ENCODE peak calls at places on chromosomes 6 and 20, in ten cellular contexts. G is WTC11, K is AG04450, B is A549, U is heart right ventricle, C is right lobe of liver, J is uterus, Z is body of pancreas, T is fibroblast of the aortic adventitia, X is stomach. O is an unnamed sample.
A peak's percentile ranks its signal among the peaks of the same experiment; 100 is the strongest.

GRCh38 chr20:44626278-44626677 is 25.2 kb downstream of the ADA start:
- DNase-seq in T (no peak), K (no peak), B (no peak), Z (no peak), G (no peak), U (no peak), J (no peak), C (no peak), X (no peak), O (no peak)

GRCh38 chr6:129490551-129491245 is 219.3 kb downstream of the ARHGAP18 start:
- DNase-seq in C (no peak), T (peak; percentile 97), K (peak; percentile 88), X (no peak), B (peak; percentile 78), J (peak; percentile 27), U (no peak), Z (no peak), G (no peak), O (peak; percentile 97)

GRCh38 chr6:22921831-22922230 is 352.5 kb downstream of the HDGFL1 start:
- DNase-seq in K (no peak), U (no peak), G (no peak), Z (no peak), X (no peak), T (no peak), C (no peak), B (no peak), J (no peak), O (no peak)

GRCh38 chr6:99219788-99220187 is 129.7 kb downstream of the FAXC start:
- DNase-seq in G (peak; percentile 73), B (peak; percentile 11), K (no peak), X (peak; percentile 70), T (no peak), J (no peak), C (no peak), U (no peak), Z (no peak), O (no peak)

GRCh38 chr6:90654166-90654565 is 67.3 kb upstream of the MAP3K7 start:
- DNase-seq in T (no peak), X (no peak), K (no peak), U (no peak), B (no peak), C (no peak), G (no peak), J (no peak), Z (no peak), O (no peak)

GRCh38 chr6:134254118-134254517 is 63.8 kb downstream of the SGK1 start:
- DNase-seq in U (no peak), C (no peak), K (no peak), X (no peak), B (no peak), T (no peak), G (no peak), Z (no peak), J (no peak), O (no peak)

GRCh38 chr6:139146317-139146726 is 11.4 kb downstream of the HECA start:
- DNase-seq in T (no peak), X (no peak), B (no peak), C (no peak), J (no peak), U (no peak), K (no peak), G (no peak), Z (no peak), O (no peak)

GRCh38 chr6:34671801-34672656 is 24.5 kb downstream of the ILRUN start:
- DNase-seq in K (no peak), J (no peak), U (no peak), G (no peak), T (peak; percentile 68), Z (no peak), B (no peak), X (no peak), C (no peak), O (no peak)

GRCh38 chr6:149015224-149015876 is 268.5 kb downstream of the UST start:
- DNase-seq in U (no peak), C (no peak), T (peak; percentile 91), G (no peak), J (no peak), Z (no peak), K (no peak), B (no peak), X (no peak), O (no peak)

GRCh38 chr6:52741872-52742271 is 21.4 kb downstream of the GSTA2 start:
- DNase-seq in J (no peak), G (no peak), T (no peak), Z (no peak), C (no peak), K (no peak), U (no peak), X (no peak), B (no peak), O (no peak)

GRCh38 chr6:26659042-26659359 is 545 bp downstream of the ZNF322 start:
- DNase-seq in Z (no peak), J (no peak), X (no peak), C (no peak), B (no peak), T (peak; percentile 18), U (no peak), G (no peak), K (no peak), O (no peak)

GRCh38 chr6:99512033-99512432 is 3.2 kb downstream of the USP45 start:
- DNase-seq in X (no peak), K (no peak), J (no peak), B (no peak), G (no peak), C (no peak), T (peak; percentile 39), U (no peak), Z (no peak), O (no peak)

GRCh38 chr6:89022747-89023289 is 57.7 kb upstream of the PNRC1 start:
- DNase-seq in C (no peak), Z (no peak), T (peak; percentile 92), G (no peak), J (no peak), K (no peak), U (no peak), X (no peak), B (no peak), O (peak; percentile 33)

GRCh38 chr6:22141271-22141745 is 155.5 kb downstream of the PRL start:
- DNase-seq in Z (peak; percentile 20), X (no peak), U (no peak), B (peak; percentile 62), G (no peak), T (no peak), K (no peak), J (no peak), C (no peak), O (no peak)

GRCh38 chr6:46626228-46626909 is 26.2 kb downstream of the CYP39A1 start:
- DNase-seq in K (no peak), C (no peak), T (peak; percentile 67), G (no peak), B (peak; percentile 16), J (no peak), U (no peak), Z (no peak), X (no peak), O (no peak)

GRCh38 chr6:4374231-4374630 is 238.9 kb upstream of the ECI2 start:
- DNase-seq in C (no peak), B (no peak), K (no peak), Z (no peak), U (no peak), J (no peak), X (no peak), T (no peak), G (no peak), O (no peak)

GRCh38 chr6:150189176-150189575 is 46.3 kb downstream of the PPP1R14C start:
- DNase-seq in J (no peak), U (no peak), Z (no peak), B (no peak), C (no peak), G (no peak), T (no peak), K (no peak), X (no peak), O (no peak)
- TF ChIP-seq CTCF in J (no peak), U (no peak), Z (no peak), B (no peak), C (no peak), G (no peak), T (no peak), K (no peak), X (no peak), O (peak; percentile 10)

GRCh38 chr20:62944746-62945145 is 6.8 kb downstream of the GID8 start:
- DNase-seq in J (no peak), B (no peak), X (no peak), K (no peak), G (no peak), Z (no peak), T (no peak), C (no peak), U (no peak), O (no peak)
- TF ChIP-seq CTCF in J (no peak), B (no peak), X (no peak), K (no peak), G (no peak), Z (no peak), T (no peak), C (no peak), U (no peak), O (no peak)

GRCh38 chr6:155591741-155592140 is 136.1 kb upstream of the NOX3 start:
- DNase-seq in Z (no peak), J (no peak), T (no peak), X (no peak), C (no peak), G (no peak), B (no peak), U (no peak), K (no peak), O (no peak)

GRCh38 chr6:155599571-155599970 is 143.9 kb upstream of the NOX3 start:
- DNase-seq in C (no peak), G (no peak), Z (no peak), T (no peak), J (no peak), B (no peak), K (no peak), U (no peak), X (no peak), O (no peak)

DNA sequence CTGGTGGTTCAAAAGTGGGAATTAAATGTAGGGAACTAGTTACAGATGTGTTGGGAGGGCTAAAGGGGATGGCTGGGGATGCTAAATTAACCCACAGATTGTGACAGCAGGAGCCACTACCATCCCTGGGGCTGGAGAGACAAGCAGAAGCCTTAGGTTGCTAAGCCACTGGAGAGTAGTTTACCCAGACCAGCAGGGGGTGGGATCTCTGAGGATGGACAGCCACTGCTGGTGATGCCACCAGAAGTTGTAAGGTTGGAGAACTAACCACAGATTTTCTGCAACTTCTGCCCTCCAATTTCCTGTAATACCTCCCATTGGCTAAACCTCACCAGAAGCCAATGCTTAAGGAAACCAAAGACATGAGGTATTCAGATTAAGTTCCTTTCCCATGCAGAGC is 139.6 kb upstream of the NOX3 start:
- DNase-seq in C (no peak), B (no peak), U (no peak), Z (no peak), T (no peak), X (no peak), K (no peak), G (no peak), J (no peak), O (no peak)
- TF ChIP-seq CTCF in C (no peak), B (no peak), U (no peak), Z (no peak), T (no peak), X (no peak), K (no peak), G (no peak), J (no peak), O (no peak)

DNA sequence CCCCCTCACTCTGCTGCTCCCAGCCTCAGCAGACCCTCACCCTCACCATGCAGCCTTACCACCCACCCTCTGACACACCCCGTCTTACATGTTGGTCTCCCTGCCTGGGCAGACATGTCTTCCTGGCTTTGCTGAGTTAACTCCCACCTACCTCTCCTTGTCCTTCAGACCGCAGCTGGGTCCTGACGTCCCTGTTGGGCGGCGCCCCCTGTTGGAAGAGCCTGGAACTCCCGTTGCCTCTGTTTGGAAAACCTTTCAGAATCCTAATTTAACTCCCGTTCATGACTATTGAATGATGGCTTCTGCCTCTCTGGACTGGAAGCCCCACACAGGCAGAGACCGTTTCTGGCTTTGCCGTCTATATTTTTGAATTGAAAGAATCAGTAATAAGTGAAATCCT is 245.1 kb downstream of the MYLK4 start:
- DNase-seq in J (no peak), C (no peak), U (no peak), G (peak; percentile 80), X (no peak), T (no peak), Z (no peak), B (peak; percentile 17), K (no peak), O (no peak)
- TF ChIP-seq CTCF in J (no peak), C (no peak), U (no peak), G (peak; percentile 89), X (no peak), T (peak; percentile 33), Z (no peak), B (no peak), K (peak; percentile 34), O (peak; percentile 44)

O was measured in epithelial cell of proximal tubule.